ENCODE peak calls at places on chromosomes 4 and X, in six cellular contexts. Q is astrocyte of the spinal cord, Y is pancreas, M is uterus, C is astrocyte of the cerebellum, A is thoracic aorta. B is an unnamed sample.

GRCh38 chr4:11182586-11183357 is 245.9 kb downstream of the HS3ST1 start:
- DNase-seq in M (no peak), Q (peak; percentile 83), A (no peak), Y (no peak), C (peak; percentile 72), B (no peak)

GRCh38 chr4:156638332-156638731 is 333.3 kb downstream of the PDGFC start:
- DNase-seq in C (peak; percentile 31), Y (no peak), Q (peak; percentile 57), M (no peak), A (no peak), B (no peak)

GRCh38 chr4:107896158-107896645 is 35.1 kb upstream of the CYP2U1 start:
- DNase-seq in Q (peak; percentile 97), M (no peak), Y (no peak), A (no peak), C (peak; percentile 96), B (no peak)

GRCh38 chrX:131762802-131763234 is 218.9 kb downstream of the OR13H1 start:
- DNase-seq in Y (peak; percentile 78), C (peak; percentile 68), A (no peak), Q (peak; percentile 82), M (peak; percentile 65), B (no peak)

GRCh38 chr4:112517067-112517588 is 1.1 kb upstream of the NEUROG2 start:
- DNase-seq in M (no peak), Q (no peak), A (no peak), C (no peak), Y (no peak), B (peak; percentile 19)

GRCh38 chr4:89661490-89661889 is 175.5 kb downstream of the SNCA start:
- DNase-seq in M (no peak), C (peak; percentile 20), Y (no peak), A (no peak), Q (peak; percentile 55), B (no peak)

GRCh38 chrX:5870238-5870637 is 358.4 kb downstream of the NLGN4X start:
- DNase-seq in M (no peak), Y (no peak), A (no peak), Q (no peak), C (no peak), B (no peak)

GRCh38 chrX:70554081-70554480 is 109.4 kb downstream of the DLG3 start:
- DNase-seq in Y (no peak), M (no peak), C (peak; percentile 2), Q (peak; percentile 41), A (no peak), B (no peak)

GRCh38 chrX:1144293-1144692 is 68.2 kb downstream of the CRLF2 start:
- DNase-seq in Y (no peak), M (no peak), C (no peak), A (no peak), Q (no peak), B (no peak)

GRCh38 chrX:12583543-12583942 is 207.7 kb upstream of the PRPS2 start:
- DNase-seq in A (no peak), Y (no peak), C (no peak), M (no peak), Q (no peak), B (no peak)

GRCh38 chrX:66022742-66023725 is 16.8 kb downstream of the VSIG4 start:
- DNase-seq in A (no peak), Q (no peak), Y (no peak), C (no peak), M (no peak), B (no peak)

GRCh38 chr4:140861359-140862181 is 105.4 kb upstream of the TBC1D9 start:
- DNase-seq in C (peak; percentile 91), M (peak; percentile 85), A (peak; percentile 45), Y (peak; percentile 72), Q (peak; percentile 91), B (peak; percentile 70)

GRCh38 chr4:176359590-176359989 is 39.8 kb downstream of the SPCS3 start:
- DNase-seq in Q (peak; percentile 65), C (no peak), A (no peak), Y (no peak), M (no peak), B (no peak)

GRCh38 chr4:4762909-4763814 is 96.3 kb upstream of the MSX1 start:
- DNase-seq in Q (peak; percentile 86), A (no peak), Y (no peak), C (peak; percentile 36), M (no peak), B (no peak)

GRCh38 chr4:17544205-17544604 is 29.2 kb downstream of the CLRN2 start:
- DNase-seq in C (no peak), Q (no peak), Y (no peak), M (no peak), A (no peak), B (peak; percentile 14)

GRCh38 chr4:163865010-163865409 is 370.5 kb downstream of the TMA16 start:
- DNase-seq in C (no peak), Y (no peak), A (no peak), M (no peak), Q (no peak), B (no peak)

GRCh38 chr4:77308843-77309242 is 151.8 kb downstream of the CCNG2 start:
- DNase-seq in A (no peak), Q (peak; percentile 8), M (no peak), C (no peak), Y (no peak), B (no peak)

GRCh38 chrX:123138473-123138872 is 45.6 kb upstream of the GRIA3 start:
- DNase-seq in M (no peak), C (no peak), A (no peak), Q (peak; percentile 2), Y (no peak), B (no peak)

GRCh38 chr4:74933562-74934015 is 673 bp downstream of the PARM1 start:
- DNase-seq in A (no peak), Y (peak; percentile 37), M (peak; percentile 18), C (no peak), Q (peak; percentile 19), B (no peak)

GRCh38 chr4:74546020-74546419 is 101.1 kb downstream of the AREG start:
- DNase-seq in M (no peak), Q (no peak), Y (no peak), C (no peak), A (no peak), B (no peak)

GRCh38 chr4:168876106-168876505 is 133.9 kb downstream of the CBR4 start:
- DNase-seq in A (no peak), C (no peak), Q (no peak), M (no peak), Y (no peak), B (no peak)

GRCh38 chr4:68175562-68176155 is 46.0 kb upstream of the TMPRSS11F start:
- DNase-seq in Y (peak; percentile 29), Q (peak; percentile 70), A (no peak), C (peak; percentile 55), M (no peak), B (peak; percentile 58)

GRCh38 chr4:122672091-122672490 is 51.2 kb upstream of the IL21 start:
- DNase-seq in Y (no peak), C (no peak), Q (no peak), M (no peak), A (no peak), B (no peak)

DNA sequence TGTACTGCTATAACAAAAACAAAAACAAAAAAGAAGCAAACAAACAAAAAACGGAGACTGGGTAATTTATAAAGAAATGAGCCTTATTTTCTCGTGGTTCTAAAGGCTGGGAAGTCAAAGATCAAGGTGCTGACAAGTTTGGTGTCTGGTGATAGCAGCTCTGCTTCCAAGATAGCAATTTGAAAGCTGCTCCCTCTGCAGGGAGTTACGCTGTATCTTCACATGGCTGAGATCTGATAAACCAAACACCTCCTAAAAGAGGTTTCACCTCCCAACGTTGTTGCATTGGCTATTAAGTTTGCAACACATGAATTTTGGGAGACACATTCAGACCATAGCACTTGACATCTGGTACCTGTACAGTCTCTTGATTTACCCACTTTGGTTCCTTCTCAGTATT is 854.2 kb downstream of the CENPC start:
- DNase-seq in M (no peak), Q (no peak), C (no peak), Y (no peak), A (no peak), B (no peak)
- TF ChIP-seq CTCF in M (no peak), Q (peak; percentile 9), C (no peak), Y (no peak), A (no peak), B (no peak)

GRCh38 chr4:7041851-7042696 is 1.1 kb upstream of the TADA2B start:
- DNase-seq in C (peak; percentile 6), M (peak; percentile 37), Y (no peak), Q (no peak), A (no peak), B (peak; percentile 40)

GRCh38 chr4:7041246-7041645 is 1.9 kb upstream of the TADA2B start:
- DNase-seq in C (no peak), Y (no peak), A (no peak), M (no peak), Q (no peak), B (no peak)

GRCh38 chr4:7044415-7044930 is 1.3 kb downstream of the TADA2B start:
- DNase-seq in Y (no peak), Q (no peak), A (no peak), C (no peak), M (no peak), B (no peak)

GRCh38 chr4:7043521-7044414 is 596 bp downstream of the TADA2B start:
- DNase-seq in Q (peak; percentile 40), Y (peak; percentile 70), A (no peak), C (no peak), M (no peak), B (no peak)

GRCh38 chr4:7042697-7043464 is at the start of gene TADA2B:
- DNase-seq in Y (peak; percentile 98), Q (peak; percentile 99), M (peak; percentile 95), A (peak; percentile 90), C (peak; percentile 95), B (peak; percentile 95)
- TF ChIP-seq CTCF in Y (peak; percentile 30), Q (peak; percentile 19), M (peak; percentile 93), A (no peak), C (no peak), B (peak; percentile 51)

GRCh38 chr4:71287305-71287704 is 51.5 kb upstream of the SLC4A4 start:
- DNase-seq in C (no peak), M (no peak), Q (no peak), A (no peak), Y (no peak), B (no peak)

GRCh38 chr4:71290074-71290473 is 48.7 kb upstream of the SLC4A4 start:
- DNase-seq in M (no peak), Q (peak; percentile 63), C (no peak), A (no peak), Y (no peak), B (no peak)

GRCh38 chr4:71290481-71290880 is 48.3 kb upstream of the SLC4A4 start:
- DNase-seq in Q (no peak), C (no peak), M (no peak), A (no peak), Y (no peak), B (no peak)

GRCh38 chr4:71292228-71292627 is 46.6 kb upstream of the SLC4A4 start:
- DNase-seq in A (no peak), M (no peak), Y (no peak), Q (no peak), C (no peak), B (no peak)

DNA sequence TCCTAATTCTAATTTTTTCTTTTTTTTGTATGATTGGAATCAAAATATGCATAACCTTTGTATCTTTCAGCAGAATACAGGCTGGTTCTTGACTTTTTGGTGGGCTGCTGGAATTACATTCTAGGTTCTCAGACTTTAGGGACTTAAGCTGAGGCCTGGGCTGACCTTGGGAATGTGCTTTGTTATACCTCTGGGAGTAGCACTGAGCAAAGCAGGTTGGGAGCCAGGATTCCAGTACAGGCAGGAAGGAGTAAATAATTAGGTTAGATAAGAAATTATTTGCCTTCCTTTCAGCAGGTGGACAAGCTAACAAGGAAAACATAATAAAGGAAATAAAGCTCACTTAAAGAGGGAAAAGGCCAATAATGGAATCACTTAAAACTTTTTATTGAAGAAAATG is 49.9 kb upstream of the SLC4A4 start:
- DNase-seq in C (no peak), Y (peak; percentile 50), M (no peak), Q (no peak), A (no peak), B (no peak)
- TF ChIP-seq CTCF in C (no peak), Y (no peak), M (no peak), Q (no peak), A (no peak), B (no peak)

GRCh38 chr4:130563185-130563890 is 1467.4 kb downstream of the C4orf33 start:
- DNase-seq in C (peak; percentile 68), Q (peak; percentile 78), M (no peak), Y (peak; percentile 59), A (no peak), B (peak; percentile 30)
- TF ChIP-seq CTCF in C (peak; percentile 83), Q (peak; percentile 80), M (no peak), Y (peak; percentile 40), A (no peak), B (peak; percentile 61)

B was measured in neural crest cell.